ENCODE peak calls at places on chromosomes 11 and 22, in four cellular contexts. D is fibroblast of the aortic adventitia; Y is RWPE2; K is CD4-positive, CD25-positive, alpha-beta regulatory T cell. T is an unnamed sample.

GRCh38 chr11:28932940-28933339 is 824.8 kb downstream of the METTL15 start:
- DNase-seq in D (no peak), Y (no peak), K (no peak), T (no peak)

GRCh38 chr11:316031-316701 is 2.3 kb downstream of the IFITM1 start:
- DNase-seq in D (no peak), Y (peak; percentile 60), K (no peak), T (no peak)

GRCh38 chr11:952406-953385 is 27.0 kb downstream of the AP2A2 start:
- DNase-seq in D (peak; percentile 49), Y (no peak), K (no peak), T (no peak)

GRCh38 chr11:134242376-134242775 is 10.8 kb downstream of the THYN1 start:
- DNase-seq in D (no peak), Y (no peak), K (no peak), T (peak; percentile 62)

GRCh38 chr11:287821-288327 is 1.1 kb upstream of the PGGHG start:
- DNase-seq in D (no peak), Y (peak; percentile 60), K (no peak), T (no peak)

GRCh38 chr11:45028921-45029680 is 78.4 kb upstream of the TP53I11 start:
- DNase-seq in D (no peak), Y (no peak), K (no peak), T (no peak)

GRCh38 chr11:68009391-68010000 is 631 bp upstream of the ALDH3B1 start:
- DNase-seq in D (peak; percentile 67), Y (no peak), K (no peak), T (no peak)

GRCh38 chr22:35568751-35569725 is 28.4 kb downstream of the RASD2 start:
- DNase-seq in D (peak; percentile 73), Y (no peak), K (no peak), T (peak; percentile 57)

GRCh38 chr22:20807315-20807752 is 33.4 kb downstream of the SERPIND1 start:
- DNase-seq in D (peak; percentile 84), Y (no peak), K (no peak), T (peak; percentile 80)

GRCh38 chr11:35144811-35145210 is 5.8 kb downstream of the CD44 start:
- DNase-seq in D (peak; percentile 64), Y (no peak), K (no peak), T (peak; percentile 65)

GRCh38 chr22:24768537-24769374 is 5.8 kb downstream of the PIWIL3 start:
- DNase-seq in D (peak; percentile 72), Y (no peak), K (no peak), T (peak; percentile 37)

GRCh38 chr11:56172256-56172835 is 4.1 kb upstream of the OR5J2 start:
- DNase-seq in D (no peak), Y (no peak), K (no peak), T (no peak)

GRCh38 chr11:73306977-73307322 is 1.1 kb upstream of the ARHGEF17 start:
- DNase-seq in D (no peak), Y (no peak), K (no peak), T (no peak)

GRCh38 chr11:63866211-63866610 is 27.3 kb downstream of the MARK2 start:
- DNase-seq in D (peak; percentile 64), Y (no peak), K (peak; percentile 43), T (peak; percentile 55)

GRCh38 chr11:35658028-35658948 is 4.3 kb upstream of the TRIM44 start:
- DNase-seq in D (no peak), Y (no peak), K (no peak), T (no peak)

GRCh38 chr22:22770280-22770871 is 117.2 kb upstream of the IGLL5 start:
- DNase-seq in D (peak; percentile 38), Y (no peak), K (no peak), T (peak; percentile 22)

DNA sequence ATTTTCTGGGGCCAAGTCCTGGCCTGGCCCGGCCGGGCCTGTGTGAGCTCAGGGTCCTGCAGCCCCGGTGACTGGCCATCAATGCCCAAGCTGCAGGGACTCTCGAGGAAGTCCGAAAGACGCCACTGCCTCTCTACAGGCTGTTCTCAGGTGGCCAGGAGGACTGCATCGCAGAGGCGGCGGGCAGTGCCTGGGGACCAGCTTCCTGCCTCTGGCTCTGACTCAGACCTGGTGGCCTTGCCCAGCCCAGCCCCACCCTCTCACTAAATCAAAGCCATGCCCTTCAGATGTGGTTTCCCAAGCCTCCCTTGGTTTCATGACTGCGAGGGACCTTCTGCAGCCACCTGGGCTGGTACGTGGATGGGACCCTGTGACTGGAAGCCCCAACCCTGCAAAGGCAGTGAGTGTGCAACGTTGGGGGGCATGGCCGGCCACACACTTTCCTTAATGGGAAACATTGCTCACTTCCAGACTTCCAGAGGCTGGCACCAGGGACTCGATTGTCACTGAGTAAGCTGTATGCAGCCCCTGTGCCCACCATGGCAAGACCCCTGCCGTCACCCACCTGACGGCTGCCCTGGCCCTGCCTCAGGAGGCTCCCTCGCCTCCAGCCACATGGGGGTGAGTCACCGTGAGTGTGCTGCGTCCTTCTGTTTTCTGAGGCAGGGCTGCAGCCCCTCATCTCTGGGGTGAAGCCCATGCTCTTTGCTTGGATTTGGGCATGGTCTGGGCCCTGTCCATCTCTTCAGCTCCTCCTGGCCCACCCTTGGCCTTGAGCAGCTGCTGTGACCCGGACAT is 6.0 kb upstream of the FGF3 start:
- DNase-seq in D (no peak), Y (no peak), K (no peak), T (no peak)
- H3K4me3 ChIP-seq in D (no peak overlapping the region), Y (no peak overlapping the region), K (no peak overlapping the region), T (no peak overlapping the region)

DNA sequence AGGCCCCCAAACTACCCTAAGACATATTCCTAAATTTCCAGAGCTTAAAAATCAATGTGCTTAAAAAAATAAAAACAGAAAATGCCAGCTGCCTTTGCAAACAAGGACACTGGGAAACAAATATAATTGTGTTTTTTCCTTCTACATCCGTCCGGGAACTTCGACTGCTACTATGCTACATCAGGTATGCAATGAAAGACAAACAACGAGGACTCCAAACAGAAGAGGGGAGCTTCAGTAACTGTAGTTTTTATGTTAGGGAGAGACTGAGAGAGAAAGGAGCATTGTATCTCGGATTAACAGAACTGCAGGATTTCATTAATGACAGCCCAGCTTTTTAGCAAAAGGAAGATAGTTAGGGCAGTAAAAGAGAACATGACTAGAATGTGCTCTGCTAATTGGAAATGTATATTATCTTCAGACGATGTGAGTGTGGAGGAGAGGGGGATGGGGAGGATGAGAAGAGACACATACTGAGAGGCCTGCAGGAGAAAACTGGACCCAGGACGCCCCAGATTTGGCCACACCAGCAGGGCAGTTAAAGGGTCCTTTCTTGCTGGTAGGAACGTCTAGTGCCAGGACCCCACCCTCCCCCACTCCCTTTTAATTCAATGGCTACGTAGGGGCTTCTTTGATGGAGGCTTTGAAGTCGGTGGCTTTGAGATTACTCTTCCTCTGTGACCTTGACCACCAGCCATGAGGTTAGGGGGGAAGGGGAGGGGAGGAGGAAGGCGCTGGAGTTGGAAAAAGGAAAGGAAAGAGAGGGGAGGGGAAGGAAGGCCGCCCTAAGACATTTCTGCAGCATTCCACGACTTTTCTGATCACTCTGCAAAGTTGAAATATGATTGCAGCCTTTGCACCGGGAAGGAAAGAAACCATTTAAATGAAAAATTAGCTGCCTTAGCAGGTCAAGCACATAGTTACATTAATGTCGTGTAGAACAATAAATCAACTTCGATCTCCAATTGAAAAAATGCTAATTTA is 187.1 kb downstream of the BLID start:
- DNase-seq in D (no peak), Y (no peak), K (no peak), T (no peak)
- H3K4me3 ChIP-seq in D (peak overlapping the region; percentile 50), Y (no peak overlapping the region), K (no peak overlapping the region), T (no peak overlapping the region)

GRCh38 chr11:62552931-62553838 is 6.6 kb upstream of the AHNAK start:
- DNase-seq in D (peak; percentile 96), Y (peak; percentile 92), K (peak; percentile 59), T (peak; percentile 94)
- H3K4me3 ChIP-seq in D (peak overlapping the region; percentile 57), Y (no peak overlapping the region), K (peak overlapping the region; percentile 70), T (peak overlapping the region; percentile 7)

GRCh38 chr11:2215561-2216399 is 44.2 kb upstream of the TH start:
- DNase-seq in D (no peak), Y (peak; percentile 62), K (no peak), T (no peak)
- H3K4me3 ChIP-seq in D (no peak overlapping the region), Y (no peak overlapping the region), K (no peak overlapping the region), T (no peak overlapping the region)

T was measured in bronchial epithelial cell.